ENCODE peak calls at places on chromosomes 11 and 22, in ten cellular contexts. U is DMS 273 treated with DMSO at 0.1 percent for 48 hours; B is memory B cell; R is mesothelial cell of epicardium; X is hypothalamus; Z is CD4-positive, CD25-positive, alpha-beta regulatory T cell; N is ELR; H is Daoy; L is AG09309; Y is Kasumi-1. D is an unnamed sample.

GRCh38 chr22:50678651-50679521 is 6.3 kb downstream of the SHANK3 start:
- DNase-seq in B (no peak), U (no peak), N (no peak), L (no peak), H (no peak), Y (no peak), R (no peak), Z (no peak), X (no peak), D (no peak)

GRCh38 chr11:66124564-66124963 is 54.5 kb downstream of the PACS1 start:
- DNase-seq in N (peak; percentile 86), Z (no peak), X (no peak), R (no peak), L (no peak), U (no peak), Y (no peak), H (peak; percentile 54), B (no peak), D (no peak)

GRCh38 chr11:75022289-75022688 is 33.6 kb downstream of the NEU3 start:
- DNase-seq in U (no peak), L (no peak), H (no peak), Z (no peak), R (no peak), N (no peak), Y (no peak), B (no peak), X (no peak), D (no peak)

GRCh38 chr11:111120691-111121090 is 124.8 kb upstream of the POU2AF2 start:
- DNase-seq in Y (no peak), R (no peak), B (no peak), Z (no peak), L (no peak), N (no peak), X (no peak), H (no peak), U (no peak), D (no peak)

GRCh38 chr11:87046824-87047223 is 9.1 kb downstream of the TMEM135 start:
- DNase-seq in B (no peak), N (no peak), Y (no peak), H (no peak), U (no peak), Z (no peak), R (no peak), X (no peak), L (no peak), D (no peak)

GRCh38 chr11:30635401-30635989 is 49.3 kb upstream of the MPPED2 start:
- DNase-seq in L (no peak), B (no peak), Y (no peak), N (no peak), Z (no peak), X (peak; percentile 8), R (no peak), U (no peak), H (peak; percentile 60), D (peak; percentile 19)

GRCh38 chr11:107563702-107564101 is 1.8 kb downstream of the ALKBH8 start:
- DNase-seq in X (no peak), L (no peak), N (peak; percentile 79), Z (peak; percentile 8), B (peak; percentile 19), Y (peak; percentile 70), U (peak; percentile 15), H (peak; percentile 60), R (no peak), D (no peak)

GRCh38 chr11:112229746-112230433 is 3.7 kb downstream of the PTS start:
- DNase-seq in R (no peak), Y (no peak), L (peak; percentile 88), Z (no peak), B (no peak), U (no peak), H (no peak), X (no peak), N (no peak), D (no peak)

GRCh38 chr11:72216638-72217037 is at the start of gene FOLR2:
- DNase-seq in U (no peak), Z (no peak), R (no peak), H (no peak), Y (no peak), X (no peak), L (no peak), N (no peak), B (peak; percentile 9), D (peak; percentile 20)

GRCh38 chr11:118872403-118872821 is 11.3 kb upstream of the CXCR5 start:
- DNase-seq in H (no peak), U (no peak), B (peak; percentile 46), R (no peak), L (no peak), X (no peak), Y (no peak), N (no peak), Z (peak; percentile 57), D (no peak)

GRCh38 chr11:59574467-59574866 is 41.1 kb downstream of the OSBP start:
- DNase-seq in R (no peak), X (no peak), Y (no peak), Z (no peak), U (no peak), L (no peak), B (no peak), N (peak; percentile 33), H (no peak), D (no peak)

GRCh38 chr11:27158763-27159679 is 118.4 kb downstream of the BBOX1 start:
- DNase-seq in B (no peak), N (peak; percentile 84), Y (peak; percentile 82), X (no peak), Z (no peak), L (peak; percentile 65), R (peak; percentile 45), H (peak; percentile 68), U (peak; percentile 10), D (no peak)

GRCh38 chr11:118838905-118839553 is 44.7 kb upstream of the CXCR5 start:
- DNase-seq in B (no peak), R (no peak), Z (no peak), U (no peak), H (no peak), N (no peak), Y (no peak), X (no peak), L (no peak), D (no peak)

GRCh38 chr22:48118654-48119053 is 1356.2 kb downstream of the TBC1D22A start:
- DNase-seq in L (no peak), R (no peak), B (no peak), H (no peak), U (no peak), X (no peak), Y (no peak), N (no peak), Z (no peak), D (no peak)

GRCh38 chr11:115134886-115135285 is 369.3 kb downstream of the CADM1 start:
- DNase-seq in N (no peak), B (no peak), X (no peak), R (no peak), Y (no peak), L (no peak), Z (no peak), H (no peak), U (no peak), D (no peak)

GRCh38 chr11:127965947-127966668 is 621.2 kb downstream of the ETS1 start:
- DNase-seq in N (peak; percentile 2), Y (no peak), U (no peak), H (no peak), L (no peak), Z (no peak), B (no peak), R (no peak), X (no peak), D (no peak)

GRCh38 chr11:67167715-67168114 is 48.7 kb downstream of the KDM2A start:
- DNase-seq in L (no peak), Y (no peak), X (no peak), N (peak; percentile 41), H (no peak), U (no peak), R (no peak), B (no peak), Z (no peak), D (no peak)

GRCh38 chr11:113493205-113493604 is 18.0 kb upstream of the DRD2 start:
- DNase-seq in U (no peak), B (no peak), L (no peak), Z (no peak), X (no peak), Y (no peak), H (no peak), R (no peak), N (no peak), D (no peak)

GRCh38 chr11:62242021-62242420 is at the start of gene SCGB1D2:
- DNase-seq in N (no peak), Y (no peak), R (no peak), H (peak; percentile 56), U (no peak), X (no peak), B (no peak), L (no peak), Z (no peak), D (no peak)

GRCh38 chr22:22242488-22242887 is 2.1 kb upstream of the VPREB1 start:
- DNase-seq in R (no peak), H (no peak), L (no peak), U (no peak), X (no peak), Z (no peak), Y (no peak), N (no peak), B (no peak), D (no peak)

GRCh38 chr22:29224859-29225410 is 19.2 kb downstream of the EMID1 start:
- DNase-seq in U (no peak), R (no peak), H (no peak), Z (no peak), B (no peak), X (no peak), N (no peak), Y (no peak), L (no peak), D (no peak)

GRCh38 chr11:86176165-86176884 is 68.2 kb upstream of the EED start:
- DNase-seq in R (no peak), B (no peak), N (peak; percentile 49), H (no peak), U (no peak), L (no peak), Y (no peak), X (no peak), Z (peak; percentile 25), D (no peak)

GRCh38 chr11:123775274-123775673 is 21.0 kb upstream of the OR6X1 start:
- DNase-seq in Z (no peak), N (no peak), L (no peak), H (no peak), R (no peak), B (no peak), Y (no peak), U (no peak), X (no peak), D (peak; percentile 53)

GRCh38 chr11:119371067-119371601 is 10.4 kb downstream of the USP2 start:
- DNase-seq in U (no peak), Y (no peak), B (no peak), X (no peak), H (no peak), N (no peak), L (no peak), Z (no peak), R (no peak), D (no peak)

GRCh38 chr11:124194696-124195418 is 11.7 kb downstream of the OR10D3 start:
- DNase-seq in N (peak; percentile 70), Z (no peak), H (peak; percentile 60), X (no peak), Y (peak; percentile 72), R (no peak), U (no peak), L (peak; percentile 10), B (no peak), D (peak; percentile 67)

GRCh38 chr11:31233425-31233824 is 136.1 kb downstream of the DCDC1 start:
- DNase-seq in Z (no peak), X (no peak), Y (peak; percentile 25), U (no peak), B (no peak), L (no peak), R (no peak), H (no peak), N (peak; percentile 25), D (no peak)

GRCh38 chr11:76919887-76920746 is 59.4 kb downstream of the ACER3 start:
- DNase-seq in H (peak; percentile 72), U (peak; percentile 51), N (peak; percentile 87), Y (peak; percentile 92), R (peak; percentile 57), X (peak; percentile 28), L (peak; percentile 70), B (peak; percentile 60), Z (peak; percentile 33), D (peak; percentile 71)

GRCh38 chr22:19448076-19448607 is 631 bp upstream of the C22orf39 start:
- DNase-seq in H (peak; percentile 77), U (peak; percentile 93), B (peak; percentile 63), Y (peak; percentile 28), R (no peak), X (no peak), L (no peak), N (peak; percentile 58), Z (no peak), D (no peak)

D was measured in H1.